ENCODE peak calls at places on chromosome 14, in seven cellular contexts. M, U, R, H, I, S and Y are unnamed samples.

GRCh38 chr14:67926821-67927220 is 107.2 kb downstream of the RAD51B start:
- DNase-seq in M (no peak), U (no peak), R (no peak), H (no peak), I (no peak), S (no peak), Y (no peak)

GRCh38 chr14:24310666-24311604 is at the start of gene LTB4R:
- DNase-seq in M (no peak), U (no peak), R (peak), H (peak), I (no peak), S (peak), Y (peak)

GRCh38 chr14:22070119-22070982 is 396.7 kb upstream of the OR4E1 start:
- DNase-seq in M (peak), U (no peak), R (peak), H (peak), I (no peak), S (no peak), Y (peak)

GRCh38 chr14:104994988-104995387 is 9.4 kb downstream of the CLBA1 start:
- DNase-seq in M (no peak), U (peak), R (no peak), H (no peak), I (no peak), S (no peak), Y (no peak)

GRCh38 chr14:100784523-100785337 is 41.2 kb upstream of the MEG3 start:
- DNase-seq in M (no peak), U (no peak), R (no peak), H (no peak), I (no peak), S (no peak), Y (no peak)

GRCh38 chr14:62557416-62557815 is 487.8 kb downstream of the KCNH5 start:
- DNase-seq in M (no peak), U (no peak), R (no peak), H (no peak), I (no peak), S (no peak), Y (no peak)

GRCh38 chr14:91111443-91111842 is 2.4 kb upstream of the DGLUCY start:
- DNase-seq in M (no peak), U (no peak), R (no peak), H (no peak), I (peak), S (no peak), Y (no peak)

GRCh38 chr14:103199141-103199540 is 75.9 kb downstream of the TNFAIP2 start:
- DNase-seq in M (peak), U (no peak), R (no peak), H (no peak), I (no peak), S (peak), Y (no peak)

GRCh38 chr14:56962431-56962830 is 152.2 kb upstream of the OTX2 start:
- DNase-seq in M (no peak), U (no peak), R (no peak), H (no peak), I (no peak), S (no peak), Y (no peak)

GRCh38 chr14:103518416-103519042 is 4.1 kb downstream of the CKB start:
- DNase-seq in M (peak), U (no peak), R (peak), H (peak), I (peak), S (no peak), Y (peak)

GRCh38 chr14:69789118-69789640 is 7.9 kb downstream of the SLC10A1 start:
- DNase-seq in M (no peak), U (no peak), R (no peak), H (no peak), I (no peak), S (no peak), Y (no peak)

GRCh38 chr14:51807355-51807754 is 53.1 kb upstream of the GNG2 start:
- DNase-seq in M (no peak), U (peak), R (no peak), H (no peak), I (no peak), S (no peak), Y (no peak)

GRCh38 chr14:50064993-50065392 is 51.4 kb downstream of the VCPKMT start:
- DNase-seq in M (no peak), U (peak), R (no peak), H (peak), I (no peak), S (peak), Y (peak)

GRCh38 chr14:96497586-96497985 is 4.6 kb upstream of the PAPOLA start:
- DNase-seq in M (no peak), U (no peak), R (no peak), H (no peak), I (no peak), S (no peak), Y (no peak)

GRCh38 chr14:100589071-100589759 is 2.0 kb upstream of the BEGAIN start:
- DNase-seq in M (peak), U (no peak), R (no peak), H (no peak), I (no peak), S (no peak), Y (no peak)

GRCh38 chr14:96205059-96205993 is 687 bp downstream of the BDKRB2 start:
- DNase-seq in M (peak), U (no peak), R (no peak), H (no peak), I (no peak), S (no peak), Y (no peak)

GRCh38 chr14:92380131-92380530 is 57.2 kb downstream of the SLC24A4 start:
- DNase-seq in M (no peak), U (no peak), R (no peak), H (no peak), I (no peak), S (no peak), Y (no peak)

GRCh38 chr14:76329150-76329881 is 46.6 kb upstream of the ESRRB start:
- DNase-seq in M (peak), U (no peak), R (no peak), H (no peak), I (no peak), S (no peak), Y (no peak)

GRCh38 chr14:78637903-78638302 is 467.7 kb downstream of the NRXN3 start:
- DNase-seq in M (no peak), U (no peak), R (no peak), H (no peak), I (no peak), S (no peak), Y (no peak)

GRCh38 chr14:24253936-24254335 is 9.0 kb downstream of the TGM1 start:
- DNase-seq in M (no peak), U (no peak), R (no peak), H (no peak), I (no peak), S (no peak), Y (no peak)

GRCh38 chr14:101088395-101088667 is 184.8 kb upstream of the RTL1 start:
- DNase-seq in M (peak), U (no peak), R (no peak), H (no peak), I (no peak), S (no peak), Y (no peak)

GRCh38 chr14:36455241-36455627 is 64.8 kb downstream of the NKX2-1 start:
- DNase-seq in M (no peak), U (no peak), R (no peak), H (no peak), I (no peak), S (no peak), Y (no peak)

GRCh38 chr14:101101456-101102056 is 198.0 kb upstream of the RTL1 start:
- DNase-seq in M (peak), U (no peak), R (no peak), H (no peak), I (no peak), S (no peak), Y (no peak)

GRCh38 chr14:92637228-92637627 is 111.2 kb downstream of the LGMN start:
- DNase-seq in M (peak), U (peak), R (no peak), H (no peak), I (no peak), S (no peak), Y (no peak)

GRCh38 chr14:50061664-50062437 is 54.5 kb downstream of the VCPKMT start:
- DNase-seq in M (peak), U (peak), R (peak), H (no peak), I (peak), S (peak), Y (peak)

GRCh38 chr14:92425101-92425500 is 88.5 kb upstream of the RIN3 start:
- DNase-seq in M (no peak), U (peak), R (no peak), H (no peak), I (peak), S (peak), Y (no peak)

GRCh38 chr14:67410313-67410712 is 1.7 kb downstream of the PLEK2 start:
- DNase-seq in M (no peak), U (no peak), R (no peak), H (no peak), I (peak), S (no peak), Y (no peak)

GRCh38 chr14:77979666-77980351 is 179.9 kb downstream of the ADCK1 start:
- DNase-seq in M (peak), U (no peak), R (peak), H (no peak), I (no peak), S (no peak), Y (no peak)

GRCh38 chr14:29712586-29712985 is 215.1 kb downstream of the PRKD1 start:
- DNase-seq in M (no peak), U (peak), R (no peak), H (no peak), I (no peak), S (no peak), Y (no peak)

GRCh38 chr14:61409782-61410181 is 88.4 kb downstream of the PRKCH start:
- DNase-seq in M (no peak), U (no peak), R (no peak), H (no peak), I (no peak), S (no peak), Y (no peak)

GRCh38 chr14:50795909-50796308 is 35.1 kb downstream of the NIN start:
- DNase-seq in M (no peak), U (no peak), R (no peak), H (no peak), I (no peak), S (no peak), Y (no peak)

GRCh38 chr14:104546021-104546491 is 33.5 kb upstream of the C14orf180 start:
- DNase-seq in M (peak), U (no peak), R (no peak), H (no peak), I (no peak), S (no peak), Y (no peak)

GRCh38 chr14:23112359-23113178 is 6.5 kb downstream of the CEBPE start:
- DNase-seq in M (peak), U (no peak), R (no peak), H (no peak), I (no peak), S (no peak), Y (no peak)